ENCODE peak calls at places on chromosomes 11 and 22, in six cellular contexts. L is activated B cell treated with CpG ODN at 0.5 μM for 24 hours; S is activated CD8-positive, alpha-beta memory T cell treated with anti-CD3 and anti-CD28 coated beads, Interleukin-2, amount 10 ng/mL, durations not matched to agents 7 days and 5 days; V is A549; W is aorta; B is activated CD8-positive, alpha-beta T cell treated with anti-CD3 and anti-CD28 coated beads, Interleukin-2, amount 10 ng/mL, durations not matched to agents 7 days and 5 days. T is an unnamed sample.

GRCh38 chr11:72012897-72013721 is 14.4 kb downstream of the IL18BP start:
- ATAC-seq in S (no peak), W (peak), V (peak), B (no peak), L (no peak), T (peak)

GRCh38 chr22:36065462-36065774 is 36.8 kb upstream of the RBFOX2 start:
- ATAC-seq in L (no peak), B (no peak), V (peak), S (no peak), W (peak), T (peak)

GRCh38 chr11:56380120-56380519 is 4.7 kb downstream of the OR8U1 start:
- ATAC-seq in S (no peak), V (no peak), W (no peak), B (no peak), L (no peak), T (no peak)

GRCh38 chr22:45602824-45603301 is 68.8 kb upstream of the ATXN10 start:
- ATAC-seq in B (peak), S (no peak), L (no peak), W (peak), V (peak), T (peak)

GRCh38 chr11:72625746-72626636 is 48.2 kb downstream of the PDE2A start:
- ATAC-seq in L (no peak), S (no peak), B (no peak), W (peak), V (no peak), T (peak)

GRCh38 chr11:75773595-75774353 is 5.2 kb downstream of the DGAT2 start:
- ATAC-seq in S (peak), B (no peak), V (no peak), W (no peak), L (peak), T (no peak)

GRCh38 chr11:116787436-116787785 is 412 bp downstream of the ZPR1 start:
- ATAC-seq in S (peak), L (peak), B (peak), V (no peak), W (no peak), T (no peak)

GRCh38 chr22:37930952-37931440 is 22.4 kb downstream of the C22orf23 start:
- ATAC-seq in W (no peak), S (no peak), L (no peak), B (no peak), V (no peak), T (no peak)

GRCh38 chr11:19134004-19134403 is 17.0 kb downstream of the ZDHHC13 start:
- ATAC-seq in B (no peak), L (no peak), W (no peak), S (no peak), V (no peak), T (no peak)

GRCh38 chr11:40241524-40242037 is 1217.9 kb downstream of the LRRC4C start:
- ATAC-seq in L (no peak), V (no peak), S (no peak), W (peak), B (no peak), T (peak)

GRCh38 chr11:128316541-128317206 is 270.7 kb downstream of the ETS1 start:
- ATAC-seq in W (no peak), L (no peak), V (no peak), S (no peak), B (no peak), T (no peak)

GRCh38 chr11:8988329-8989234 is 15.2 kb downstream of the NRIP3 start:
- ATAC-seq in L (no peak), S (no peak), W (no peak), B (no peak), V (peak), T (no peak)

GRCh38 chr11:73085189-73085875 is 56.8 kb downstream of the FCHSD2 start:
- ATAC-seq in W (no peak), L (no peak), B (no peak), V (peak), S (no peak), T (no peak)

GRCh38 chr11:82996966-82997606 is 74.6 kb downstream of the RAB30 start:
- ATAC-seq in S (peak), W (no peak), B (no peak), L (peak), V (no peak), T (no peak)

GRCh38 chr22:40572976-40573375 is 63.5 kb downstream of the MRTFA start:
- ATAC-seq in L (no peak), V (no peak), W (peak), B (no peak), S (no peak), T (peak)

GRCh38 chr22:22207845-22208564 is 36.6 kb upstream of the VPREB1 start:
- ATAC-seq in B (peak), W (no peak), S (peak), V (peak), L (peak), T (peak)

GRCh38 chr11:94563176-94563847 is 3.9 kb upstream of the PIWIL4 start:
- ATAC-seq in B (no peak), L (no peak), S (no peak), W (peak), V (peak), T (peak)

GRCh38 chr22:39773976-39774539 is 119.5 kb downstream of the ENTHD1 start:
- ATAC-seq in W (no peak), L (peak), V (no peak), B (peak), S (peak), T (no peak)

GRCh38 chr11:56624661-56625110 is 10.0 kb upstream of the OR5M1 start:
- ATAC-seq in V (peak), W (peak), L (no peak), S (no peak), B (no peak), T (no peak)

GRCh38 chr22:36256474-36256873 is 3.5 kb downstream of the APOL1 start:
- ATAC-seq in S (no peak), B (no peak), V (no peak), W (no peak), L (no peak), T (no peak)

GRCh38 chr22:36243996-36244395 is 4.7 kb upstream of the APOL2 start:
- ATAC-seq in V (no peak), B (no peak), L (no peak), W (no peak), S (no peak), T (no peak)

GRCh38 chr11:100876826-100877545 is 189.9 kb downstream of the ARHGAP42 start:
- ATAC-seq in W (peak), B (no peak), S (no peak), V (peak), L (no peak), T (no peak)

GRCh38 chr11:132844956-132845355 is 687.3 kb downstream of the OPCML start:
- ATAC-seq in B (no peak), W (no peak), V (no peak), S (no peak), L (no peak), T (no peak)

GRCh38 chr11:129143335-129143734 is 48.8 kb downstream of the ARHGAP32 start:
- ATAC-seq in S (no peak), B (no peak), V (peak), L (no peak), W (peak), T (peak)

GRCh38 chr22:38572065-38572464 is 2.1 kb upstream of the DMC1 start:
- ATAC-seq in S (no peak), V (peak), B (no peak), W (no peak), L (no peak), T (no peak)

GRCh38 chr22:22955276-22955798 is 67.7 kb downstream of the IGLL5 start:
- ATAC-seq in B (no peak), V (no peak), S (no peak), W (no peak), L (no peak), T (no peak)

GRCh38 chr11:76206327-76207081 is at the start of gene WNT11:
- ATAC-seq in L (peak), S (peak), B (no peak), V (peak), W (peak), T (peak)

GRCh38 chr11:110919241-110919893 is 207.1 kb upstream of the ARHGAP20 start:
- ATAC-seq in W (no peak), V (no peak), L (no peak), S (no peak), B (no peak), T (no peak)

GRCh38 chr11:134510641-134511040 is 98.6 kb upstream of the B3GAT1 start:
- ATAC-seq in L (no peak), W (no peak), B (no peak), V (no peak), S (no peak), T (no peak)

GRCh38 chr22:45246060-45246985 is 5.6 kb upstream of the KIAA0930 start:
- ATAC-seq in V (peak), L (peak), S (no peak), B (peak), W (peak), T (peak)